ENCODE peak calls at places on chromosomes 11 and 22, in six cellular contexts. One of them, this sample, is unnamed.

GRCh38 chr22:49749885-49750510 is 77.7 kb downstream of the BRD1 start:
- DNase-seq in neural progenitor cell: no peak
- DNase-seq in SW480: no peak
- DNase-seq in ELR: no peak
- DNase-seq in nephron progenitor cell: no peak
- DNase-seq in suprapubic skin: no peak
- DNase-seq in this sample: no peak

GRCh38 chr11:36091256-36091811 is 147.5 kb downstream of the LDLRAD3 start:
- DNase-seq in neural progenitor cell: no peak
- DNase-seq in SW480: peak
- DNase-seq in ELR: peak
- DNase-seq in nephron progenitor cell: no peak
- DNase-seq in suprapubic skin: no peak
- DNase-seq in this sample: no peak

GRCh38 chr22:17281026-17281809 is 62.0 kb upstream of the ADA2 start:
- DNase-seq in neural progenitor cell: no peak
- DNase-seq in SW480: no peak
- DNase-seq in ELR: no peak
- DNase-seq in nephron progenitor cell: no peak
- DNase-seq in suprapubic skin: no peak
- DNase-seq in this sample: no peak

GRCh38 chr11:118938491-118939411 is 13.0 kb upstream of the BCL9L start:
- DNase-seq in neural progenitor cell: no peak
- DNase-seq in SW480: peak
- DNase-seq in ELR: peak
- DNase-seq in nephron progenitor cell: no peak
- DNase-seq in suprapubic skin: no peak
- DNase-seq in this sample: no peak

GRCh38 chr11:33147559-33147958 is 13.7 kb downstream of the CSTF3 start:
- DNase-seq in neural progenitor cell: no peak
- DNase-seq in SW480: no peak
- DNase-seq in ELR: peak
- DNase-seq in nephron progenitor cell: no peak
- DNase-seq in suprapubic skin: no peak
- DNase-seq in this sample: no peak

GRCh38 chr11:32233928-32234327 is 143.1 kb downstream of the RCN1 start:
- DNase-seq in neural progenitor cell: no peak
- DNase-seq in SW480: no peak
- DNase-seq in ELR: no peak
- DNase-seq in nephron progenitor cell: no peak
- DNase-seq in suprapubic skin: no peak
- DNase-seq in this sample: no peak

GRCh38 chr11:723120-723883 is 17.3 kb downstream of the EPS8L2 start:
- DNase-seq in neural progenitor cell: peak
- DNase-seq in SW480: peak
- DNase-seq in ELR: peak
- DNase-seq in nephron progenitor cell: no peak
- DNase-seq in suprapubic skin: no peak
- DNase-seq in this sample: peak

GRCh38 chr11:115425243-115425642 is 79.0 kb downstream of the CADM1 start:
- DNase-seq in neural progenitor cell: no peak
- DNase-seq in SW480: no peak
- DNase-seq in ELR: no peak
- DNase-seq in nephron progenitor cell: no peak
- DNase-seq in suprapubic skin: no peak
- DNase-seq in this sample: peak

GRCh38 chr11:3855808-3856491 is 486 bp downstream of the STIM1 start:
- DNase-seq in neural progenitor cell: peak
- DNase-seq in SW480: peak
- DNase-seq in ELR: peak
- DNase-seq in nephron progenitor cell: peak
- DNase-seq in suprapubic skin: peak
- DNase-seq in this sample: no peak

GRCh38 chr11:13030857-13031256 is 21.7 kb downstream of the RASSF10 start:
- DNase-seq in neural progenitor cell: no peak
- DNase-seq in SW480: no peak
- DNase-seq in ELR: no peak
- DNase-seq in nephron progenitor cell: no peak
- DNase-seq in suprapubic skin: peak
- DNase-seq in this sample: peak

GRCh38 chr11:119681537-119681936 is 47.5 kb downstream of the NECTIN1 start:
- DNase-seq in neural progenitor cell: no peak
- DNase-seq in SW480: no peak
- DNase-seq in ELR: peak
- DNase-seq in nephron progenitor cell: no peak
- DNase-seq in suprapubic skin: no peak
- DNase-seq in this sample: no peak

GRCh38 chr22:39012525-39013516 is 1.2 kb upstream of the APOBEC3C start:
- DNase-seq in neural progenitor cell: peak
- DNase-seq in SW480: no peak
- DNase-seq in ELR: no peak
- DNase-seq in nephron progenitor cell: peak
- DNase-seq in suprapubic skin: no peak
- DNase-seq in this sample: no peak

GRCh38 chr11:86934933-86935579 is 20.1 kb downstream of the FZD4 start:
- DNase-seq in neural progenitor cell: no peak
- DNase-seq in SW480: no peak
- DNase-seq in ELR: no peak
- DNase-seq in nephron progenitor cell: no peak
- DNase-seq in suprapubic skin: no peak
- DNase-seq in this sample: no peak

GRCh38 chr11:7341551-7341950 is 89.8 kb downstream of the SYT9 start:
- DNase-seq in neural progenitor cell: no peak
- DNase-seq in SW480: no peak
- DNase-seq in ELR: peak
- DNase-seq in nephron progenitor cell: no peak
- DNase-seq in suprapubic skin: no peak
- DNase-seq in this sample: no peak

GRCh38 chr11:26578998-26579635 is 7.1 kb upstream of the MUC15 start:
- DNase-seq in neural progenitor cell: no peak
- DNase-seq in SW480: no peak
- DNase-seq in ELR: peak
- DNase-seq in nephron progenitor cell: no peak
- DNase-seq in suprapubic skin: no peak
- DNase-seq in this sample: no peak

GRCh38 chr11:108405706-108406105 is 61.6 kb downstream of the C11orf65 start:
- DNase-seq in neural progenitor cell: no peak
- DNase-seq in SW480: no peak
- DNase-seq in ELR: peak
- DNase-seq in nephron progenitor cell: no peak
- DNase-seq in suprapubic skin: no peak
- DNase-seq in this sample: no peak

GRCh38 chr11:9574806-9575530 is 1.5 kb downstream of the WEE1 start:
- DNase-seq in neural progenitor cell: peak
- DNase-seq in SW480: peak
- DNase-seq in ELR: peak
- DNase-seq in nephron progenitor cell: peak
- DNase-seq in suprapubic skin: peak
- DNase-seq in this sample: peak

GRCh38 chr22:48923165-48923875 is 904.4 kb downstream of the BRD1 start:
- DNase-seq in neural progenitor cell: no peak
- DNase-seq in SW480: no peak
- DNase-seq in ELR: no peak
- DNase-seq in nephron progenitor cell: no peak
- DNase-seq in suprapubic skin: peak
- DNase-seq in this sample: peak

GRCh38 chr22:20305894-20306645 is 13.8 kb downstream of the DGCR6L start:
- DNase-seq in neural progenitor cell: no peak
- DNase-seq in SW480: no peak
- DNase-seq in ELR: no peak
- DNase-seq in nephron progenitor cell: peak
- DNase-seq in suprapubic skin: peak
- DNase-seq in this sample: no peak

GRCh38 chr11:17421781-17422180 is 33.3 kb upstream of the KCNJ11 start:
- DNase-seq in neural progenitor cell: no peak
- DNase-seq in SW480: no peak
- DNase-seq in ELR: no peak
- DNase-seq in nephron progenitor cell: no peak
- DNase-seq in suprapubic skin: no peak
- DNase-seq in this sample: peak

GRCh38 chr11:35658028-35658948 is 4.3 kb upstream of the TRIM44 start:
- DNase-seq in neural progenitor cell: no peak
- DNase-seq in SW480: no peak
- DNase-seq in ELR: peak
- DNase-seq in nephron progenitor cell: no peak
- DNase-seq in suprapubic skin: no peak
- DNase-seq in this sample: no peak

GRCh38 chr22:43110444-43110926 is at the start of gene BIK:
- DNase-seq in neural progenitor cell: peak
- DNase-seq in SW480: peak
- DNase-seq in ELR: peak
- DNase-seq in nephron progenitor cell: peak
- DNase-seq in suprapubic skin: peak
- DNase-seq in this sample: no peak

GRCh38 chr11:91081440-91082088 is 858.7 kb upstream of the CHORDC1 start:
- DNase-seq in neural progenitor cell: no peak
- DNase-seq in SW480: no peak
- DNase-seq in ELR: peak
- DNase-seq in nephron progenitor cell: no peak
- DNase-seq in suprapubic skin: no peak
- DNase-seq in this sample: no peak

GRCh38 chr11:130522284-130522961 is 74.0 kb downstream of the ADAMTS15 start:
- DNase-seq in neural progenitor cell: peak
- DNase-seq in SW480: peak
- DNase-seq in ELR: peak
- DNase-seq in nephron progenitor cell: peak
- DNase-seq in suprapubic skin: peak
- DNase-seq in this sample: no peak

This sample was measured in DMS79 treated with DMSO at 0.1 percent for 48 hours.